ENCODE peak calls at places on chromosomes 7 and 10, in ten cellular contexts. B is colonic mucosa, N is sigmoid colon, H is spleen, X is HEK293T, M is naive B cell, V is caudate nucleus, P is hypothalamus, J is GM12865, W is RWPE2. C is an unnamed sample.

GRCh38 chr10:72322280-72323058 is 32.2 kb downstream of the DNAJB12 start:
- DNase-seq in X (no peak), V (no peak), J (no peak), H (no peak), B (no peak), M (no peak), W (peak; percentile 95), N (no peak), P (no peak), C (no peak)

GRCh38 chr10:51861731-51862130 is 162.3 kb upstream of the CSTF2T start:
- DNase-seq in X (no peak), V (no peak), M (no peak), P (no peak), W (no peak), J (no peak), H (no peak), B (no peak), N (no peak), C (peak; percentile 71)

GRCh38 chr10:88181902-88182671 is 318.7 kb downstream of the PTEN start:
- DNase-seq in W (no peak), J (peak; percentile 19), M (no peak), N (no peak), X (peak; percentile 37), V (no peak), B (no peak), H (no peak), P (no peak), C (peak; percentile 87)

GRCh38 chr10:131978366-131978765 is 3.4 kb downstream of the BNIP3 start:
- DNase-seq in B (no peak), V (no peak), H (peak; percentile 49), P (no peak), W (no peak), M (no peak), J (no peak), N (peak; percentile 49), X (no peak), C (no peak)

GRCh38 chr10:125035136-125035535 is 93.2 kb downstream of the ZRANB1 start:
- DNase-seq in M (no peak), X (no peak), J (no peak), B (no peak), P (no peak), H (no peak), N (no peak), W (no peak), V (no peak), C (no peak)

GRCh38 chr7:112147752-112148435 is 58.3 kb downstream of the DOCK4 start:
- DNase-seq in V (no peak), N (no peak), J (no peak), H (no peak), X (no peak), P (no peak), M (no peak), W (no peak), B (no peak), C (no peak)

GRCh38 chr7:99380032-99380822 is 5.7 kb downstream of the ARPC1B start:
- DNase-seq in M (peak; percentile 83), N (no peak), W (no peak), J (peak; percentile 90), P (peak; percentile 12), V (peak; percentile 52), B (peak; percentile 44), X (no peak), H (peak; percentile 86), C (no peak)

GRCh38 chr7:135943266-135943889 is 33.8 kb downstream of the MTPN start:
- DNase-seq in P (no peak), V (no peak), B (no peak), X (no peak), H (no peak), W (no peak), J (no peak), M (no peak), N (no peak), C (no peak)

GRCh38 chr7:22730921-22731654 is 4.1 kb downstream of the IL6 start:
- DNase-seq in P (no peak), B (no peak), N (no peak), H (no peak), J (no peak), V (no peak), M (no peak), W (peak; percentile 87), X (no peak), C (no peak)

GRCh38 chr10:36534471-36535002 is 590.9 kb upstream of the ANKRD30A start:
- DNase-seq in H (peak; percentile 89), J (peak; percentile 38), P (no peak), N (no peak), W (peak; percentile 95), M (peak; percentile 94), X (no peak), V (no peak), B (no peak), C (no peak)

GRCh38 chr7:24827589-24827988 is 70.3 kb upstream of the GSDME start:
- DNase-seq in N (no peak), V (no peak), W (no peak), M (no peak), H (no peak), B (no peak), P (no peak), X (no peak), J (no peak), C (no peak)

GRCh38 chr10:102384606-102385429 is 10.7 kb upstream of the NFKB2 start:
- DNase-seq in X (no peak), B (no peak), N (no peak), W (no peak), P (no peak), J (no peak), H (peak; percentile 28), V (no peak), M (no peak), C (no peak)

GRCh38 chr7:74183142-74183541 is 9.0 kb downstream of the EIF4H start:
- DNase-seq in N (no peak), B (no peak), V (no peak), X (no peak), J (no peak), H (no peak), P (no peak), W (no peak), M (no peak), C (no peak)

GRCh38 chr7:127437772-127438330 is 45.3 kb upstream of the ZNF800 start:
- DNase-seq in H (no peak), X (no peak), B (no peak), M (no peak), J (no peak), V (no peak), N (no peak), W (no peak), P (no peak), C (no peak)

GRCh38 chr10:95450188-95450587 is 111.0 kb downstream of the SORBS1 start:
- DNase-seq in P (no peak), H (no peak), V (no peak), W (no peak), B (no peak), M (no peak), J (no peak), N (no peak), X (no peak), C (no peak)

GRCh38 chr7:6248581-6248980 is 23.8 kb downstream of the CYTH3 start:
- DNase-seq in X (no peak), W (no peak), P (no peak), B (no peak), J (no peak), N (no peak), M (no peak), H (no peak), V (no peak), C (no peak)

GRCh38 chr7:144834516-144835165 is 1.2 kb downstream of the TPK1 start:
- DNase-seq in V (no peak), X (no peak), B (peak; percentile 61), H (no peak), W (no peak), P (peak; percentile 40), J (peak; percentile 77), N (peak; percentile 64), M (peak; percentile 58), C (no peak)

GRCh38 chr7:1691601-1692499 is 21.8 kb downstream of the ELFN1 start:
- DNase-seq in H (peak; percentile 56), B (no peak), W (peak; percentile 58), P (peak; percentile 21), X (no peak), J (no peak), M (no peak), V (no peak), N (peak; percentile 80), C (no peak)

GRCh38 chr7:82507976-82508677 is 64.5 kb upstream of the CACNA2D1 start:
- DNase-seq in W (no peak), J (no peak), H (no peak), N (no peak), P (no peak), B (peak; percentile 36), X (no peak), M (no peak), V (no peak), C (peak; percentile 82)

GRCh38 chr10:33333260-33334169 is 952 bp downstream of the NRP1 start:
- DNase-seq in W (no peak), M (no peak), V (no peak), N (no peak), H (no peak), X (no peak), J (peak; percentile 18), P (no peak), B (peak; percentile 27), C (no peak)

GRCh38 chr10:73814276-73814895 is 3.0 kb upstream of the NDST2 start:
- DNase-seq in H (no peak), N (no peak), P (no peak), W (no peak), M (no peak), X (no peak), B (no peak), V (no peak), J (no peak), C (no peak)

GRCh38 chr10:64881257-64881656 is 1360.1 kb downstream of the REEP3 start:
- DNase-seq in J (no peak), N (no peak), W (no peak), H (no peak), B (no peak), M (no peak), P (no peak), X (no peak), V (no peak), C (no peak)

GRCh38 chr10:109937460-109937859 is 14.1 kb upstream of the XPNPEP1 start:
- DNase-seq in M (no peak), N (no peak), H (no peak), P (no peak), X (no peak), J (no peak), B (no peak), W (no peak), V (no peak), C (no peak)

GRCh38 chr10:94402204-94403033 is at the start of gene TBC1D12:
- DNase-seq in P (peak; percentile 94), B (peak; percentile 98), X (peak; percentile 95), V (peak; percentile 94), W (peak; percentile 93), M (peak; percentile 33), H (peak; percentile 93), J (peak; percentile 98), N (peak; percentile 98), C (peak; percentile 91)

GRCh38 chr10:5659702-5660528 is 6.5 kb downstream of the ASB13 start:
- DNase-seq in M (no peak), P (no peak), X (no peak), J (peak; percentile 50), N (no peak), B (peak; percentile 70), W (peak; percentile 77), V (no peak), H (no peak), C (no peak)

GRCh38 chr10:23157691-23158369 is 34.3 kb upstream of the PTF1A start:
- DNase-seq in P (no peak), J (peak; percentile 70), B (no peak), V (no peak), M (peak; percentile 7), N (no peak), X (peak; percentile 57), H (no peak), W (no peak), C (peak; percentile 36)

GRCh38 chr10:43077421-43078171 is 727 bp downstream of the RET start:
- DNase-seq in P (no peak), N (no peak), W (no peak), V (no peak), B (no peak), J (no peak), X (peak; percentile 20), H (no peak), M (no peak), C (no peak)